ENCODE peak calls at places on chromosomes 16 and 17, in four cellular contexts. One of them, this sample, is unnamed. For H4K20me1, the result is how much of the 10 kb centered on the place peaks cover.

GRCh38 chr17:77599699-77600098 is 358.8 kb upstream of the TNRC6C start:
- DNase-seq in H1: no peak
- DNase-seq in K562: no peak
- DNase-seq in HepG2: no peak
- DNase-seq in this sample: no peak

GRCh38 chr17:17570207-17570797 is 21.2 kb downstream of the PEMT start:
- DNase-seq in HepG2: peak
- DNase-seq in K562: no peak
- DNase-seq in H1: peak
- DNase-seq in this sample: peak

GRCh38 chr16:64809876-64810629 is 311.8 kb downstream of the CDH11 start:
- DNase-seq in K562: no peak
- DNase-seq in HepG2: no peak
- DNase-seq in H1: no peak
- DNase-seq in this sample: no peak

GRCh38 chr17:40346061-40346767 is 18.3 kb downstream of the GJD3 start:
- DNase-seq in K562: no peak
- DNase-seq in H1: no peak
- DNase-seq in HepG2: no peak
- DNase-seq in this sample: peak

GRCh38 chr16:86363057-86363490 is 147.3 kb upstream of the FOXF1 start:
- DNase-seq in H1: no peak
- DNase-seq in HepG2: no peak
- DNase-seq in K562: no peak
- DNase-seq in this sample: no peak

GRCh38 chr17:28792877-28793666 is 49.3 kb downstream of the TRAF4 start:
- DNase-seq in H1: no peak
- DNase-seq in K562: peak
- DNase-seq in HepG2: no peak
- DNase-seq in this sample: peak

GRCh38 chr16:30113031-30113710 is at the start of gene GDPD3:
- DNase-seq in K562: peak
- DNase-seq in H1: peak
- DNase-seq in HepG2: peak
- DNase-seq in this sample: no peak

GRCh38 chr17:10327640-10328039 is 45.2 kb downstream of the MYH13 start:
- DNase-seq in HepG2: peak
- DNase-seq in H1: peak
- DNase-seq in K562: peak
- DNase-seq in this sample: peak

GRCh38 chr17:68184141-68184571 is 63.7 kb upstream of the AMZ2 start:
- DNase-seq in H1: no peak
- DNase-seq in HepG2: no peak
- DNase-seq in K562: no peak
- DNase-seq in this sample: no peak

GRCh38 chr17:76988796-76989195 is 120.6 kb downstream of the MGAT5B start:
- DNase-seq in H1: no peak
- DNase-seq in K562: no peak
- DNase-seq in HepG2: no peak
- DNase-seq in this sample: no peak

GRCh38 chr17:41891135-41892065 is 26.2 kb upstream of the KLHL11 start:
- DNase-seq in K562: no peak
- DNase-seq in HepG2: peak
- DNase-seq in H1: no peak
- DNase-seq in this sample: no peak

GRCh38 chr16:86541560-86541959 is 13.5 kb downstream of the MTHFSD start:
- DNase-seq in H1: no peak
- DNase-seq in K562: no peak
- DNase-seq in HepG2: no peak
- DNase-seq in this sample: no peak

GRCh38 chr17:35752945-35753764 is at the start of gene GAS2L2:
- DNase-seq in K562: no peak
- DNase-seq in H1: no peak
- DNase-seq in HepG2: no peak
- DNase-seq in this sample: no peak

GRCh38 chr16:81515281-81515680 is 70.7 kb downstream of the CMIP start:
- DNase-seq in K562: no peak
- DNase-seq in H1: no peak
- DNase-seq in HepG2: no peak
- DNase-seq in this sample: no peak

GRCh38 chr16:81661082-81661481 is 118.0 kb upstream of the PLCG2 start:
- DNase-seq in K562: no peak
- DNase-seq in H1: no peak
- DNase-seq in HepG2: no peak
- DNase-seq in this sample: no peak

GRCh38 chr17:60888812-60889709 is 211.4 kb downstream of the BCAS3 start:
- DNase-seq in HepG2: no peak
- DNase-seq in H1: no peak
- DNase-seq in K562: no peak
- DNase-seq in this sample: no peak

GRCh38 chr16:4360538-4361021 is 9.5 kb upstream of the PAM16 start:
- DNase-seq in H1: no peak
- DNase-seq in HepG2: no peak
- DNase-seq in K562: peak
- DNase-seq in this sample: no peak

GRCh38 chr16:85284138-85284897 is 172.0 kb upstream of the CIBAR2 start:
- DNase-seq in K562: no peak
- DNase-seq in HepG2: no peak
- DNase-seq in H1: no peak
- DNase-seq in this sample: no peak

GRCh38 chr17:65633988-65634387 is 72.5 kb upstream of the AXIN2 start:
- DNase-seq in HepG2: peak
- DNase-seq in H1: no peak
- DNase-seq in K562: no peak
- DNase-seq in this sample: peak

GRCh38 chr17:75417054-75417453 is 11.6 kb upstream of the GRB2 start:
- DNase-seq in K562: no peak
- DNase-seq in HepG2: no peak
- DNase-seq in H1: no peak
- DNase-seq in this sample: no peak

GRCh38 chr17:59332890-59333377 is 1.5 kb downstream of the YPEL2 start:
- DNase-seq in HepG2: no peak
- DNase-seq in K562: no peak
- DNase-seq in H1: no peak
- DNase-seq in this sample: peak

GRCh38 chr17:19766421-19767270 is 18.5 kb upstream of the ALDH3A1 start:
- DNase-seq in HepG2: peak
- DNase-seq in K562: peak
- DNase-seq in H1: peak
- DNase-seq in this sample: peak

GRCh38 chr17:82536220-82537201 is 17.0 kb downstream of the FOXK2 start:
- DNase-seq in HepG2: no peak
- DNase-seq in K562: no peak
- DNase-seq in H1: no peak
- DNase-seq in this sample: peak

GRCh38 chr16:66509576-66509975 is 40.3 kb downstream of the TK2 start:
- DNase-seq in K562: no peak
- DNase-seq in H1: no peak
- DNase-seq in HepG2: no peak
- DNase-seq in this sample: no peak

GRCh38 chr17:13024033-13024432 is 6.2 kb upstream of the ELAC2 start:
- DNase-seq in H1: no peak
- DNase-seq in HepG2: no peak
- DNase-seq in K562: no peak
- DNase-seq in this sample: no peak

DNA sequence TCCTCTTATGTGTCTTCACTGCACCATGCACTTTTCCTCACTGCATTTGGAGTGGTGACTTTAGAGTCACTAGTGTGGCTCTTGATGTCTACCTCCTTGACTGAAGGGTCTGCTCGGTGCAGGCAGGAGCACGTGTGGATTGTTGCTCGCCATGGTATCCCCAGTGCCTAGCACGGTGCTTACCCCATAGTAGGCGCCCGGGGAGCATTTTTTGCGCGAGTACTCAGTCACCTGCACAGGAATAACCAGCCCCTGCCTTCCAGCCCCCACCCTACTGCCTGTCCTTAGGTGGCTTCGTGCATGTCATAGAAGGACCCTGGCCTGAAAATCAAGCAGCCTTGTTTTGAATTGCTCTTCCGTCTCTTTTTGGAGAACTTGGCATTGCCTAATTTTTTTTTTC is 31.3 kb downstream of the CDRT15 start:
- DNase-seq in K562: no peak
- DNase-seq in H1: no peak
- DNase-seq in HepG2: no peak
- DNase-seq in this sample: no peak
- H4K20me1 ChIP-seq in K562: under half
- H4K20me1 ChIP-seq in H1: under half
- H4K20me1 ChIP-seq in HepG2: under half
- H4K20me1 ChIP-seq in this sample: under half

GRCh38 chr16:35687781-35688180 is 2228.4 kb downstream of the TP53TG3F start:
- DNase-seq in K562: no peak
- DNase-seq in H1: no peak
- DNase-seq in HepG2: no peak
- DNase-seq in this sample: no peak
- TF ChIP-seq JUN in K562: no peak
- TF ChIP-seq JUN in H1: no peak
- TF ChIP-seq JUN in HepG2: no peak
- TF ChIP-seq JUN in this sample: no peak

DNA sequence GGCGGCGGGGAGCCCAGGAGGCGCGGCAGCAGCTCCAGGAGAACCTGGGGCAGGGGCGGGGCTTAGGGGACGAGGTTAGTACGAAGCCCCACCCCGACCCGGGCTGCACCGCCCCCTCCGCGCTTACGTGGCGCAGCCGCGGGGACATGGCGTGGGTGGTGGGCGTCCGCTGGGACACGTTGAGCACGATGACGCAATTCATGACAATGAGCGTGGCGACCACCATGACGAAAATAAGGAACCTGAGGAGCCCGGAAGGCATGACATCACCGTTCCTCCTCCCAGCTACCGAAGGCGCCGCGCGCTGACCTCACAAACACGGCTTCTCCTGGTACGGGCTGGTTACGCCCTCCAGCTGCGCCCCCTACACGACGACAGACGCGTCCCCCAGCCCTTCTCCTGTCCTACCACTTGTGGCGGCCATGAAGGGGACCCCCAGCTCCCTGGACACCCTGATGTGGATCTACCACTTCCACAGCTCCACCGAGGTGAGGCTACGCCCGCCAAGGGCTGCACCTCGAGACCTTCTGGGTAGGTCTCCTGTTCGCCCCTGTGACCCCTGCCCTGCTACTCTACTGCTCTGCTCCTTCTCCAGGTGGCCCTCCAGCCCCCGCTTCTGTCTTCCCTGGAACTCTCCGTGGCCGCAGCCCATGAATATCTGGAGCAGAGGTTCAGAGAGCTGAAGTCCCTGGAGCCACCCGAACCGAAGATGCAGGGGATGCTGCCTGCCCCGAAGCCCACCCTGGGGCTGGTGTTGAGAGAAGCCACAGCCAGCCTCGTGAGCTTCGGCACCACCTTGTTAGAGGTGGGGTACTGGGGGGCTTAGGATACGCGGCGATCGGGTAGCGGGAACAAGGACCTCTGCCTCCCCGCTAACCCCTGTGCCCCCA is at the start of gene C17orf107:
- DNase-seq in K562: no peak
- DNase-seq in HepG2: no peak
- DNase-seq in H1: no peak
- DNase-seq in this sample: peak
- TF ChIP-seq MAX in K562: no peak
- TF ChIP-seq MAX in HepG2: no peak
- TF ChIP-seq MAX in H1: no peak
- TF ChIP-seq MAX in this sample: no peak

GRCh38 chr16:82867425-82867824 is 240.7 kb downstream of the CDH13 start:
- DNase-seq in K562: no peak
- DNase-seq in H1: no peak
- DNase-seq in HepG2: no peak
- DNase-seq in this sample: peak
- H4K20me1 ChIP-seq in K562: under half
- H4K20me1 ChIP-seq in H1: under half
- H4K20me1 ChIP-seq in HepG2: under half
- H4K20me1 ChIP-seq in this sample: under half

GRCh38 chr16:10584956-10585561 is 4.7 kb upstream of the EMP2 start:
- DNase-seq in HepG2: no peak
- DNase-seq in K562: no peak
- DNase-seq in H1: no peak
- DNase-seq in this sample: no peak
- TF ChIP-seq JUN in HepG2: no peak
- TF ChIP-seq JUN in K562: no peak
- TF ChIP-seq JUN in H1: no peak
- TF ChIP-seq JUN in this sample: no peak

GRCh38 chr16:13100970-13101369 is 199.6 kb downstream of the SHISA9 start:
- DNase-seq in K562: no peak
- DNase-seq in H1: no peak
- DNase-seq in HepG2: no peak
- DNase-seq in this sample: no peak
- TF ChIP-seq MAX in K562: no peak
- TF ChIP-seq MAX in H1: no peak
- TF ChIP-seq MAX in HepG2: no peak
- TF ChIP-seq MAX in this sample: no peak